ENCODE peak calls at places on chromosomes 4 and X, in eight cellular contexts. W, L, F, M, Y, C, B and H are unnamed samples.

GRCh38 chr4:77240469-77241066 is 83.6 kb downstream of the CCNG2 start:
- DNase-seq in B (peak; percentile 62), C (peak; percentile 36), M (peak; percentile 56), L (peak; percentile 81), Y (peak; percentile 51), F (peak; percentile 39), W (peak; percentile 34), H (peak; percentile 72)

GRCh38 chr4:14111730-14112171 is 484.2 kb upstream of the BOD1L1 start:
- DNase-seq in Y (peak; percentile 70), M (no peak), W (no peak), L (no peak), C (no peak), F (peak; percentile 45), B (no peak), H (no peak)

GRCh38 chr4:15457401-15458201 is 12.1 kb upstream of the CC2D2A start:
- DNase-seq in L (no peak), C (no peak), M (peak; percentile 49), B (no peak), Y (no peak), F (peak; percentile 37), W (no peak), H (no peak)

GRCh38 chr4:89724716-89725115 is 112.2 kb downstream of the SNCA start:
- DNase-seq in F (no peak), Y (no peak), B (no peak), W (no peak), M (peak; percentile 66), C (no peak), L (no peak), H (no peak)

GRCh38 chr4:184066584-184067300 is 150.9 kb downstream of the ENPP6 start:
- DNase-seq in L (no peak), W (no peak), C (peak; percentile 29), Y (no peak), B (no peak), M (no peak), F (no peak), H (no peak)

GRCh38 chr4:40606239-40606767 is 23.4 kb downstream of the RBM47 start:
- DNase-seq in W (no peak), C (no peak), F (no peak), B (no peak), Y (no peak), M (no peak), L (no peak), H (no peak)

GRCh38 chrX:134520860-134521390 is 61.0 kb downstream of the HPRT1 start:
- DNase-seq in M (peak; percentile 78), L (no peak), F (peak; percentile 82), B (peak; percentile 23), W (no peak), C (no peak), Y (peak; percentile 6), H (no peak)

GRCh38 chrX:119541188-119541587 is 24.0 kb downstream of the STEEP1 start:
- DNase-seq in C (no peak), M (peak; percentile 69), Y (no peak), L (no peak), F (peak; percentile 55), W (no peak), B (no peak), H (no peak)

GRCh38 chr4:89468632-89469031 is 161.0 kb upstream of the GPRIN3 start:
- DNase-seq in C (no peak), Y (no peak), B (no peak), F (no peak), L (no peak), M (no peak), W (no peak), H (no peak)

GRCh38 chr4:53913098-53913497 is 151.3 kb downstream of the CHIC2 start:
- DNase-seq in C (no peak), W (no peak), F (no peak), B (no peak), Y (no peak), M (no peak), L (no peak), H (no peak)

GRCh38 chr4:113591982-113592381 is 169.6 kb downstream of the CAMK2D start:
- DNase-seq in M (no peak), L (no peak), F (no peak), B (no peak), Y (no peak), W (no peak), C (no peak), H (no peak)

GRCh38 chrX:8879750-8880149 is 78.6 kb upstream of the FAM9A start:
- DNase-seq in F (peak; percentile 26), Y (no peak), W (no peak), B (peak; percentile 11), C (peak; percentile 24), M (peak; percentile 9), L (no peak), H (no peak)

GRCh38 chrX:129540068-129540653 is at the start of gene OCRL:
- DNase-seq in C (peak; percentile 69), B (peak; percentile 71), F (peak; percentile 72), W (peak; percentile 70), Y (peak; percentile 47), M (peak; percentile 66), L (peak; percentile 88), H (peak; percentile 77)

GRCh38 chr4:151417164-151417571 is 8.2 kb downstream of the FHIP1A start:
- DNase-seq in B (no peak), W (no peak), M (no peak), Y (no peak), F (no peak), L (no peak), C (no peak), H (no peak)

GRCh38 chr4:156756118-156756517 is 215.5 kb downstream of the PDGFC start:
- DNase-seq in Y (no peak), L (no peak), M (no peak), C (no peak), B (no peak), W (no peak), F (no peak), H (no peak)

GRCh38 chrX:47093248-47093647 is 15.0 kb downstream of the RGN start:
- DNase-seq in M (peak; percentile 26), F (peak; percentile 38), Y (no peak), B (no peak), C (no peak), L (no peak), W (no peak), H (no peak)

GRCh38 chr4:87949961-87950360 is 25.6 kb upstream of the SPP1 start:
- DNase-seq in Y (no peak), B (no peak), M (peak; percentile 89), F (peak; percentile 21), L (no peak), W (no peak), C (peak; percentile 69), H (no peak)

GRCh38 chrX:87968118-87968517 is 450.5 kb downstream of the KLHL4 start:
- DNase-seq in L (no peak), F (no peak), Y (no peak), W (no peak), C (no peak), M (no peak), B (no peak), H (no peak)

GRCh38 chrX:101347859-101348451 is 587 bp downstream of the TIMM8A start:
- DNase-seq in W (no peak), L (no peak), C (peak; percentile 14), M (peak; percentile 22), F (peak; percentile 5), B (no peak), Y (peak; percentile 4), H (no peak)

GRCh38 chrX:69539437-69539836 is 35.3 kb downstream of the NALF2 start:
- DNase-seq in M (no peak), L (no peak), F (no peak), Y (no peak), C (no peak), W (no peak), B (no peak), H (no peak)

GRCh38 chr4:8785656-8786142 is 85.9 kb downstream of the HMX1 start:
- DNase-seq in W (no peak), F (no peak), M (no peak), B (no peak), C (no peak), L (no peak), Y (no peak), H (no peak)
- H3K9me3 ChIP-seq in W (no peaks in the 10 kb centered on the region), F (no peaks in the 10 kb centered on the region), M (no peaks in the 10 kb centered on the region), B (no peaks in the 10 kb centered on the region), C (no peaks in the 10 kb centered on the region), L (no peaks in the 10 kb centered on the region), Y (no peaks in the 10 kb centered on the region), H (no peaks in the 10 kb centered on the region)

DNA sequence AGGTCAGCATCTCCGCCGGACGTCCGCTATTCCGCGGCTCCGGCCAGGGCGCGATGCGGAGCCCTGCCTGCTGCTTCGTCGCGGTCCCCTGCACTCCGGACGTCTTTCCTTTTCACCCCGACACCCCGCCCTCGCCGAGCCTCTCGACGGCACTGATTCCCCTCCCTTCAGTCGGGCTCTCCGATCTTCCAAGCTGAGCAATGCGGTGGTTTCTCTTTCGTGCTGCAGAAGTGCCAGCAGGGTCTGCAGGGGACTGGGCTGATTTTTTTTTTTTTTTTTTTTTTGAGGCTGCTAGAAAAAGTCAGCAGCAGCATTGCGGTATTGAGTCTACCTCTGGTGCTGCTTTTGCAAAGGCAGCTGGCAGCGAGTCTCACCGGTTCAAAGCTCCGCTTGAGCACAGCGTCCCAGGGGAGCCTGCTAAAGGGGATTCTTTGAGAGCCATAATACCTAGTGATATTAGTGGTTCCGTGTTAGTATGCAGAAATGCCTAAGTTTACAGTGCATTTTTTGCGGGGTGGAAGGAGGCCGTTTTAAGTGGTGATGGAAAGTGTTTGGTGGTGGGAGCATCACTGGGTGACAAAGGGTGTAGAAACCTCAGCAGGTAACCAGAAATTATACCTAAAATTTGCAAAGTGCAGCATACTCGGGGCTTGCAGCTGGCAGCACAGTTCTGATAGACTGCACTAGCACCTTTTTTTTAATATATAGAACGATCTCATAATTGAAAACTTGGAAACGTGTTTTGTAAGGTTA is 969 bp downstream of the STIM2 start:
- DNase-seq in Y (peak; percentile 56), M (peak; percentile 67), C (peak; percentile 79), L (peak; percentile 91), F (peak; percentile 41), B (peak; percentile 82), W (no peak), H (peak; percentile 85)
- H3K4me1 ChIP-seq in Y (no peaks in the 10 kb centered on the region), M (peaks cover 36% of the 10 kb centered on the region), C (peaks cover 61% of the 10 kb centered on the region), L (peaks cover 61% of the 10 kb centered on the region), F (peaks cover 23% of the 10 kb centered on the region), B (peaks cover 67% of the 10 kb centered on the region), W (peaks cover 8% of the 10 kb centered on the region), H (peaks cover 16% of the 10 kb centered on the region)

DNA sequence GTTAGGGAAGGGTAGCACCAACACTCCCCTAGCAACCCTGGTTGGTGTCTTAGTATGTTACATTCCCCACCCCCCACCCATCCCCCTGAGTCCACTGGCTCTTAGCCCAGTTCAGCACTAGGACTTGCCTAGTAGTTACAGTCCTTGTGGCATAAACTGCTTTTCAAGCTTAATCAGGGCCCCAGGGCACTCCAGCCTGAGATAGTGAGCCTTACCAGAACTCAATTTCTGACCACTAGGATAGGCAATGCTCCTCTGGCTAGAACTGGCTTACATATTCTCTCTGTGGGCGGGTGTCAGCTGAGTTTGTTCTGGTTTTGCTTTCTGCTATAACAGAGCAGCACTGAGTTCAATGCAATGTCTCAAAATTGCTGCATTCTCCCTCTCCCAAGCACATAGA is 391.4 kb upstream of the DIPK2B start:
- DNase-seq in F (no peak), Y (no peak), L (no peak), M (no peak), C (no peak), W (no peak), B (no peak), H (no peak)
- TF ChIP-seq POLR2A in F (no peak), Y (no peak), L (no peak), M (no peak), C (no peak), W (no peak), B (no peak), H (no peak)

DNA sequence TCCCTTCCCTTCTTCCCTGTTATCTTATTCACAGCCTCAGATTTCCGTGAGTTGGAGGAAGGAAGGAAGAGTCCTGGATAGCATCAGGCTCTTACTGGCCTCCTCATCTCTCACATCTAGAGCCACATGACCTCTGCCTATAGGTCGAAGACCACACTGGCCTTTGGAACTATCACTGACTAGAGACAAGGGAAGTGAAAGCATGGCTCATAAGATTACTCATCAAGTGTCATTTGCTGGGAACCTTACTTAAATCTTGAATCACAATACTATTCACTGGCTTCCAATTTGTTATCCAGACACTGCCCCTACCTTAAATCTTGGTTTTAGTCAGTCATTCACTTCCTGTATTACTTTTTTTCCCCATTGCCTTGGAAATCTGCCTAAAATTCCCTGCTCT is 61.6 kb upstream of the MTMR8 start:
- DNase-seq in F (no peak), B (no peak), C (no peak), M (no peak), Y (no peak), L (no peak), W (no peak), H (no peak)
- H3K9me3 ChIP-seq in F (no peaks in the 10 kb centered on the region), B (no peaks in the 10 kb centered on the region), C (no peaks in the 10 kb centered on the region), M (no peaks in the 10 kb centered on the region), Y (no peaks in the 10 kb centered on the region), L (no peaks in the 10 kb centered on the region), W (no peaks in the 10 kb centered on the region), H (no peaks in the 10 kb centered on the region)